ENCODE peak calls at places on chromosomes 13 and 19, in eight cellular contexts. Y is CD4-positive, alpha-beta memory T cell; W is GM19239; M is stimulated activated CD4-positive, alpha-beta T cell treated with anti-CD3 and anti-CD28 coated beads, Interleukin-15, amount 100 ng/mL, for 1 hour; G is fibroblast of pulmonary artery; E is osteocyte; O is ELF-1; D is HT1080. K is an unnamed sample.

GRCh38 chr13:65460136-65460535 is 1770.0 kb downstream of the PCDH9 start:
- DNase-seq in Y (no peak), W (no peak), M (no peak), G (no peak), E (no peak), O (no peak), D (no peak), K (no peak)

GRCh38 chr13:97810152-97810551 is 143.3 kb upstream of the IPO5 start:
- DNase-seq in Y (no peak), W (no peak), M (no peak), G (peak), E (no peak), O (no peak), D (no peak), K (no peak)

GRCh38 chr19:13872695-13873389 is 4.1 kb upstream of the NANOS3 start:
- DNase-seq in Y (no peak), W (no peak), M (no peak), G (no peak), E (no peak), O (no peak), D (no peak), K (no peak)

GRCh38 chr13:87129602-87130300 is 541.4 kb upstream of the SLITRK5 start:
- DNase-seq in Y (no peak), W (no peak), M (no peak), G (peak), E (no peak), O (no peak), D (peak), K (no peak)

GRCh38 chr19:917323-918151 is at the start of gene KISS1R:
- DNase-seq in Y (no peak), W (no peak), M (no peak), G (no peak), E (no peak), O (peak), D (peak), K (no peak)

GRCh38 chr13:106337096-106337495 is 198.4 kb downstream of the EFNB2 start:
- DNase-seq in Y (no peak), W (no peak), M (no peak), G (no peak), E (no peak), O (no peak), D (peak), K (no peak)

GRCh38 chr19:21581646-21582045 is 76.2 kb downstream of the ZNF429 start:
- DNase-seq in Y (no peak), W (no peak), M (no peak), G (no peak), E (no peak), O (no peak), D (no peak), K (no peak)

GRCh38 chr19:677201-677600 is 1.0 kb downstream of the FSTL3 start:
- DNase-seq in Y (no peak), W (no peak), M (no peak), G (peak), E (peak), O (peak), D (peak), K (no peak)

GRCh38 chr19:41944336-41944735 is 14.8 kb downstream of the RABAC1 start:
- DNase-seq in Y (no peak), W (peak), M (no peak), G (no peak), E (no peak), O (no peak), D (no peak), K (no peak)

GRCh38 chr19:6639439-6639838 is 30.5 kb downstream of the TNFSF14 start:
- DNase-seq in Y (no peak), W (no peak), M (no peak), G (no peak), E (no peak), O (no peak), D (peak), K (no peak)

GRCh38 chr19:51321799-51322198 is 10.4 kb downstream of the IGLON5 start:
- DNase-seq in Y (no peak), W (no peak), M (no peak), G (no peak), E (no peak), O (no peak), D (no peak), K (no peak)

GRCh38 chr13:73684286-73684685 is 449.9 kb downstream of the KLF12 start:
- DNase-seq in Y (no peak), W (no peak), M (no peak), G (no peak), E (no peak), O (no peak), D (no peak), K (no peak)

GRCh38 chr13:100280681-100281080 is 191.8 kb downstream of the PCCA start:
- DNase-seq in Y (no peak), W (no peak), M (no peak), G (peak), E (no peak), O (no peak), D (peak), K (no peak)

GRCh38 chr19:43380771-43381386 is 27.4 kb downstream of the CD177 start:
- DNase-seq in Y (no peak), W (no peak), M (no peak), G (no peak), E (no peak), O (peak), D (no peak), K (no peak)

GRCh38 chr13:21849323-21849722 is 178.4 kb downstream of the FGF9 start:
- DNase-seq in Y (peak), W (peak), M (no peak), G (peak), E (no peak), O (peak), D (peak), K (no peak)

GRCh38 chr13:72127031-72127430 is 260.0 kb upstream of the DACH1 start:
- DNase-seq in Y (no peak), W (no peak), M (no peak), G (no peak), E (no peak), O (no peak), D (no peak), K (no peak)

GRCh38 chr19:12162513-12162881 is 399 bp upstream of the ZNF136 start:
- DNase-seq in Y (no peak), W (no peak), M (no peak), G (no peak), E (no peak), O (no peak), D (no peak), K (no peak)

GRCh38 chr13:102460806-102461205 is 59.0 kb upstream of the FGF14 start:
- DNase-seq in Y (no peak), W (no peak), M (no peak), G (no peak), E (no peak), O (no peak), D (peak), K (no peak)

GRCh38 chr19:17475541-17476115 is 5.3 kb downstream of the SLC27A1 start:
- DNase-seq in Y (no peak), W (no peak), M (no peak), G (peak), E (no peak), O (no peak), D (peak), K (no peak)

GRCh38 chr19:33797821-33798633 is 1.4 kb downstream of the KCTD15 start:
- DNase-seq in Y (no peak), W (no peak), M (no peak), G (peak), E (no peak), O (peak), D (no peak), K (no peak)

GRCh38 chr19:39430675-39431593 is 4.8 kb downstream of the RPS16 start:
- DNase-seq in Y (peak), W (no peak), M (no peak), G (peak), E (no peak), O (peak), D (peak), K (no peak)

GRCh38 chr19:7987084-7987768 is 18.2 kb downstream of the ELAVL1 start:
- DNase-seq in Y (no peak), W (no peak), M (no peak), G (no peak), E (no peak), O (no peak), D (no peak), K (no peak)

GRCh38 chr19:40191836-40192646 is 815 bp downstream of the MAP3K10 start:
- DNase-seq in Y (no peak), W (no peak), M (no peak), G (peak), E (no peak), O (peak), D (peak), K (no peak)

GRCh38 chr19:18173572-18174294 is at the start of gene IFI30:
- DNase-seq in Y (peak), W (peak), M (peak), G (peak), E (no peak), O (peak), D (no peak), K (no peak)

GRCh38 chr13:61824168-61824567 is 408.5 kb upstream of the PCDH20 start:
- DNase-seq in Y (no peak), W (no peak), M (no peak), G (no peak), E (no peak), O (no peak), D (no peak), K (no peak)

GRCh38 chr19:48618916-48619691 is at the start of the genes RPL18 and SPHK2:
- DNase-seq in Y (peak), W (peak), M (peak), G (peak), E (peak), O (peak), D (peak), K (peak)

GRCh38 chr13:113243847-113244246 is 34.4 kb downstream of the CUL4A start:
- DNase-seq in Y (no peak), W (no peak), M (no peak), G (no peak), E (no peak), O (no peak), D (no peak), K (no peak)

GRCh38 chr19:4624733-4625362 is 14.5 kb upstream of the TNFAIP8L1 start:
- DNase-seq in Y (no peak), W (no peak), M (no peak), G (peak), E (no peak), O (peak), D (peak), K (no peak)

GRCh38 chr13:114226088-114226487 is 8.6 kb upstream of the CDC16 start:
- DNase-seq in Y (peak), W (no peak), M (no peak), G (no peak), E (no peak), O (no peak), D (no peak), K (no peak)

GRCh38 chr19:35816846-35817245 is 4.2 kb upstream of the PRODH2 start:
- DNase-seq in Y (no peak), W (no peak), M (no peak), G (no peak), E (no peak), O (peak), D (no peak), K (no peak)

GRCh38 chr19:55605637-55606470 is at the start of gene ZNF865:
- DNase-seq in Y (peak), W (no peak), M (peak), G (peak), E (no peak), O (peak), D (peak), K (peak)

GRCh38 chr19:28329429-28329828 is 883.5 kb downstream of the UQCRFS1 start:
- DNase-seq in Y (no peak), W (no peak), M (no peak), G (no peak), E (peak), O (no peak), D (no peak), K (no peak)

GRCh38 chr13:39766464-39767167 is 111.2 kb downstream of the COG6 start:
- DNase-seq in Y (no peak), W (no peak), M (no peak), G (no peak), E (no peak), O (no peak), D (no peak), K (no peak)

GRCh38 chr19:5403968-5404640 is 51.1 kb upstream of the ZNRF4 start:
- DNase-seq in Y (peak), W (peak), M (peak), G (peak), E (peak), O (peak), D (peak), K (peak)

GRCh38 chr13:68588623-68589022 is 1358.5 kb upstream of the PCDH9 start:
- DNase-seq in Y (no peak), W (peak), M (no peak), G (no peak), E (no peak), O (no peak), D (peak), K (no peak)

GRCh38 chr19:33556261-33556660 is 34.7 kb upstream of the PEPD start:
- DNase-seq in Y (no peak), W (no peak), M (no peak), G (no peak), E (no peak), O (no peak), D (no peak), K (no peak)

GRCh38 chr13:22915442-22916082 is 265.2 kb upstream of the SGCG start:
- DNase-seq in Y (no peak), W (no peak), M (no peak), G (peak), E (no peak), O (peak), D (no peak), K (no peak)

GRCh38 chr13:113061796-113062425 is 43.7 kb upstream of the F7 start:
- DNase-seq in Y (no peak), W (no peak), M (no peak), G (no peak), E (no peak), O (no peak), D (no peak), K (no peak)

GRCh38 chr13:43567608-43568007 is 219.2 kb downstream of the ENOX1 start:
- DNase-seq in Y (no peak), W (no peak), M (no peak), G (peak), E (no peak), O (no peak), D (peak), K (no peak)

GRCh38 chr19:19510432-19510831 is 4.9 kb downstream of the TSSK6 start:
- DNase-seq in Y (no peak), W (no peak), M (no peak), G (no peak), E (no peak), O (peak), D (no peak), K (no peak)

K was measured in GM18507.